ENCODE peak calls at places on chromosomes 11 and 22, in five cellular contexts. One of them, this sample, is unnamed.

GRCh38 chr11:117875397-117876048 is 935 bp downstream of the FXYD6 start:
- DNase-seq in astrocyte: no peak
- DNase-seq in mammary epithelial cell: no peak
- DNase-seq in keratinocyte: no peak
- DNase-seq in GM23338: peak; percentile 73
- DNase-seq in this sample: peak; percentile 64

GRCh38 chr22:29106839-29107238 is 34.0 kb downstream of the KREMEN1 start:
- DNase-seq in keratinocyte: no peak
- DNase-seq in GM23338: no peak
- DNase-seq in mammary epithelial cell: no peak
- DNase-seq in astrocyte: no peak
- DNase-seq in this sample: peak; percentile 25

GRCh38 chr11:132453411-132453810 is 1078.9 kb downstream of the OPCML start:
- DNase-seq in keratinocyte: no peak
- DNase-seq in mammary epithelial cell: no peak
- DNase-seq in astrocyte: peak; percentile 63
- DNase-seq in GM23338: no peak
- DNase-seq in this sample: no peak

GRCh38 chr11:122146475-122146874 is 30.5 kb upstream of the BLID start:
- DNase-seq in astrocyte: peak; percentile 80
- DNase-seq in keratinocyte: peak; percentile 56
- DNase-seq in mammary epithelial cell: peak; percentile 86
- DNase-seq in GM23338: no peak
- DNase-seq in this sample: no peak

GRCh38 chr11:20609727-20610707 is 10.6 kb downstream of the SLC6A5 start:
- DNase-seq in keratinocyte: no peak
- DNase-seq in GM23338: peak; percentile 94
- DNase-seq in astrocyte: peak; percentile 17
- DNase-seq in mammary epithelial cell: peak; percentile 79
- DNase-seq in this sample: peak; percentile 89

GRCh38 chr22:27460596-27461347 is 340.8 kb downstream of the MN1 start:
- DNase-seq in astrocyte: peak; percentile 85
- DNase-seq in mammary epithelial cell: no peak
- DNase-seq in keratinocyte: no peak
- DNase-seq in GM23338: peak; percentile 19
- DNase-seq in this sample: peak; percentile 75

GRCh38 chr11:74736031-74736430 is 4.8 kb upstream of the CHRDL2 start:
- DNase-seq in keratinocyte: no peak
- DNase-seq in GM23338: no peak
- DNase-seq in mammary epithelial cell: no peak
- DNase-seq in astrocyte: no peak
- DNase-seq in this sample: no peak

GRCh38 chr22:47854680-47855079 is 1092.2 kb downstream of the TBC1D22A start:
- DNase-seq in astrocyte: no peak
- DNase-seq in GM23338: no peak
- DNase-seq in mammary epithelial cell: no peak
- DNase-seq in keratinocyte: no peak
- DNase-seq in this sample: no peak

GRCh38 chr11:118917488-118918127 is 8.1 kb downstream of the BCL9L start:
- DNase-seq in keratinocyte: no peak
- DNase-seq in mammary epithelial cell: peak; percentile 94
- DNase-seq in GM23338: no peak
- DNase-seq in astrocyte: peak; percentile 68
- DNase-seq in this sample: no peak

GRCh38 chr11:66008468-66009101 is 3.2 kb upstream of the CST6 start:
- DNase-seq in mammary epithelial cell: peak; percentile 63
- DNase-seq in GM23338: no peak
- DNase-seq in keratinocyte: no peak
- DNase-seq in astrocyte: no peak
- DNase-seq in this sample: no peak

GRCh38 chr11:6925636-6926207 is 504 bp upstream of the ZNF215 start:
- DNase-seq in GM23338: peak; percentile 49
- DNase-seq in mammary epithelial cell: peak; percentile 49
- DNase-seq in astrocyte: peak; percentile 9
- DNase-seq in keratinocyte: no peak
- DNase-seq in this sample: peak; percentile 42

GRCh38 chr11:79244175-79244804 is 196.5 kb downstream of the TENM4 start:
- DNase-seq in mammary epithelial cell: peak; percentile 94
- DNase-seq in astrocyte: peak; percentile 96
- DNase-seq in GM23338: no peak
- DNase-seq in keratinocyte: peak; percentile 71
- DNase-seq in this sample: no peak

GRCh38 chr22:42932857-42933782 is 76.0 kb upstream of the ARFGAP3 start:
- DNase-seq in GM23338: no peak
- DNase-seq in mammary epithelial cell: no peak
- DNase-seq in keratinocyte: no peak
- DNase-seq in astrocyte: peak; percentile 41
- DNase-seq in this sample: no peak

GRCh38 chr11:94832604-94833238 is 64.6 kb downstream of the AMOTL1 start:
- DNase-seq in keratinocyte: no peak
- DNase-seq in GM23338: no peak
- DNase-seq in mammary epithelial cell: no peak
- DNase-seq in astrocyte: no peak
- DNase-seq in this sample: no peak

GRCh38 chr11:120820040-120820439 is 203.9 kb upstream of the TBCEL start:
- DNase-seq in keratinocyte: no peak
- DNase-seq in mammary epithelial cell: no peak
- DNase-seq in GM23338: no peak
- DNase-seq in astrocyte: no peak
- DNase-seq in this sample: no peak

GRCh38 chr11:126343051-126343450 is 12.4 kb upstream of the ST3GAL4 start:
- DNase-seq in mammary epithelial cell: no peak
- DNase-seq in keratinocyte: no peak
- DNase-seq in astrocyte: no peak
- DNase-seq in GM23338: no peak
- DNase-seq in this sample: no peak

GRCh38 chr22:39353346-39353745 is 3.6 kb downstream of the SYNGR1 start:
- DNase-seq in astrocyte: no peak
- DNase-seq in GM23338: no peak
- DNase-seq in mammary epithelial cell: no peak
- DNase-seq in keratinocyte: no peak
- DNase-seq in this sample: no peak

GRCh38 chr11:68031136-68031459 is 617 bp downstream of the NDUFS8 start:
- DNase-seq in GM23338: no peak
- DNase-seq in mammary epithelial cell: no peak
- DNase-seq in astrocyte: no peak
- DNase-seq in keratinocyte: no peak
- DNase-seq in this sample: no peak

GRCh38 chr11:109306322-109306721 is 115.7 kb upstream of the C11orf87 start:
- DNase-seq in keratinocyte: no peak
- DNase-seq in GM23338: no peak
- DNase-seq in astrocyte: peak; percentile 75
- DNase-seq in mammary epithelial cell: peak; percentile 15
- DNase-seq in this sample: no peak

GRCh38 chr11:22199243-22199642 is 6.4 kb downstream of the ANO5 start:
- DNase-seq in mammary epithelial cell: no peak
- DNase-seq in GM23338: no peak
- DNase-seq in astrocyte: no peak
- DNase-seq in keratinocyte: no peak
- DNase-seq in this sample: no peak

GRCh38 chr22:26914786-26915185 is 257.4 kb downstream of the MIAT start:
- DNase-seq in keratinocyte: no peak
- DNase-seq in astrocyte: no peak
- DNase-seq in GM23338: no peak
- DNase-seq in mammary epithelial cell: no peak
- DNase-seq in this sample: no peak

GRCh38 chr22:38176170-38176741 is 5.4 kb downstream of the PLA2G6 start:
- DNase-seq in keratinocyte: no peak
- DNase-seq in astrocyte: peak; percentile 88
- DNase-seq in GM23338: no peak
- DNase-seq in mammary epithelial cell: peak; percentile 80
- DNase-seq in this sample: no peak

GRCh38 chr11:1638344-1638743 is 8.8 kb downstream of the KRTAP5-5 start:
- DNase-seq in GM23338: no peak
- DNase-seq in mammary epithelial cell: no peak
- DNase-seq in keratinocyte: no peak
- DNase-seq in astrocyte: no peak
- DNase-seq in this sample: no peak

GRCh38 chr22:35674335-35674734 is 26.1 kb downstream of the APOL6 start:
- DNase-seq in GM23338: peak; percentile 28
- DNase-seq in keratinocyte: no peak
- DNase-seq in astrocyte: no peak
- DNase-seq in mammary epithelial cell: no peak
- DNase-seq in this sample: no peak
- H3K27ac ChIP-seq in GM23338: no peak overlapping the region
- H3K27ac ChIP-seq in keratinocyte: no peak overlapping the region
- H3K27ac ChIP-seq in astrocyte: no peak overlapping the region
- H3K27ac ChIP-seq in mammary epithelial cell: no peak overlapping the region
- H3K27ac ChIP-seq in this sample: no peak overlapping the region

DNA sequence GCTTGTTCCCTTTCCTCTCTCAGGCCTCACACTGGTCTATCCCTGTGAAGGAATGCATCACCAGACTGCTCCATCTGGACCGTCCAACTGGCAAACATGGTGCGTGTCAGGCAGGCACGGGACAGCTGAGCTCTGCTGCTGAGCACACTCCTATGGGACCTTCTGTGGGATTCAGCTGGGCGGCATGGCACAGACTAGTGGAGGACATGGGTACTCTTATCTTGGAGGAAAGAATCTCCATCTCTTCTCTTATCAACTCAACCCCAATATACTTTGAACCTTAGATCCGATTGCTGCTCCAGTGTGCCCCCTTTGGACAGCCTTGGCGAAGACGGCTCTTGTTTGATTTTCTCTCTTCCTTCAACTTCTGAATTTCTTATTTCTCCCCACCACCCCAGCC is 593.6 kb downstream of the ETS1 start:
- DNase-seq in keratinocyte: no peak
- DNase-seq in mammary epithelial cell: no peak
- DNase-seq in astrocyte: no peak
- DNase-seq in GM23338: peak; percentile 56
- DNase-seq in this sample: peak; percentile 10
- TF ChIP-seq CTCF in keratinocyte: no peak
- TF ChIP-seq CTCF in mammary epithelial cell: no peak
- TF ChIP-seq CTCF in astrocyte: peak; percentile 16
- TF ChIP-seq CTCF in GM23338: peak; percentile 61
- TF ChIP-seq CTCF in this sample: peak; percentile 43

GRCh38 chr22:50058338-50059184 is 463 bp upstream of the TTLL8 start:
- DNase-seq in mammary epithelial cell: no peak
- DNase-seq in astrocyte: no peak
- DNase-seq in keratinocyte: no peak
- DNase-seq in GM23338: no peak
- DNase-seq in this sample: peak; percentile 43
- TF ChIP-seq EZH2 in mammary epithelial cell: no peak
- TF ChIP-seq EZH2 in astrocyte: peak; percentile 97
- TF ChIP-seq EZH2 in keratinocyte: no peak
- TF ChIP-seq EZH2 in GM23338: peak; percentile 3
- TF ChIP-seq EZH2 in this sample: peak; percentile 87

GRCh38 chr11:69174841-69175240 is 19.1 kb downstream of the SMIM38 start:
- DNase-seq in GM23338: no peak
- DNase-seq in astrocyte: no peak
- DNase-seq in mammary epithelial cell: peak; percentile 10
- DNase-seq in keratinocyte: no peak
- DNase-seq in this sample: no peak
- H3K27ac ChIP-seq in GM23338: no peak overlapping the region
- H3K27ac ChIP-seq in astrocyte: no peak overlapping the region
- H3K27ac ChIP-seq in mammary epithelial cell: peak overlapping the region; percentile 2
- H3K27ac ChIP-seq in keratinocyte: no peak overlapping the region
- H3K27ac ChIP-seq in this sample: no peak overlapping the region

GRCh38 chr11:129766858-129767604 is 48.6 kb upstream of the TMEM45B start:
- DNase-seq in keratinocyte: no peak
- DNase-seq in mammary epithelial cell: peak; percentile 17
- DNase-seq in GM23338: peak; percentile 80
- DNase-seq in astrocyte: peak; percentile 12
- DNase-seq in this sample: peak; percentile 63
- TF ChIP-seq CTCF in keratinocyte: peak; percentile 70
- TF ChIP-seq CTCF in mammary epithelial cell: peak; percentile 46
- TF ChIP-seq CTCF in GM23338: peak; percentile 83
- TF ChIP-seq CTCF in astrocyte: peak; percentile 47
- TF ChIP-seq CTCF in this sample: peak; percentile 73